ENCODE peak calls at places on chromosomes 12 and 14, in six cellular contexts. U is HFF-Myc, A is OCI-LY7, C is heart right ventricle, P is H1, Z is tibial nerve. W is an unnamed sample.

GRCh38 chr14:68084256-68084655 is 264.7 kb downstream of the RAD51B start:
- DNase-seq in U (no peak), A (no peak), C (no peak), P (no peak), Z (no peak), W (no peak)

GRCh38 chr14:38204717-38205115 is 3.0 kb upstream of the SSTR1 start:
- DNase-seq in U (no peak), A (no peak), C (no peak), P (no peak), Z (no peak), W (no peak)

GRCh38 chr14:55846852-55847471 is 267.0 kb downstream of the KTN1 start:
- DNase-seq in U (no peak), A (no peak), C (no peak), P (no peak), Z (peak), W (no peak)

GRCh38 chr12:104763163-104763805 is 194.8 kb downstream of the SLC41A2 start:
- DNase-seq in U (peak), A (no peak), C (no peak), P (peak), Z (no peak), W (no peak)

GRCh38 chr12:107488666-107489065 is 196.9 kb upstream of the PWP1 start:
- DNase-seq in U (no peak), A (no peak), C (no peak), P (no peak), Z (no peak), W (no peak)

GRCh38 chr14:21940887-21941855 is 267.6 kb upstream of the OR4E1 start:
- DNase-seq in U (peak), A (peak), C (no peak), P (no peak), Z (no peak), W (no peak)

GRCh38 chr14:55071051-55071450 is 19.6 kb downstream of the MAPK1IP1L start:
- DNase-seq in U (no peak), A (no peak), C (no peak), P (no peak), Z (no peak), W (no peak)

GRCh38 chr14:52241102-52241793 is 26.2 kb upstream of the PTGDR start:
- DNase-seq in U (peak), A (no peak), C (no peak), P (no peak), Z (no peak), W (no peak)

GRCh38 chr12:106840217-106840616 is 65.7 kb downstream of the RIC8B start:
- DNase-seq in U (no peak), A (no peak), C (no peak), P (no peak), Z (no peak), W (no peak)

GRCh38 chr12:12523229-12523628 is 39.4 kb downstream of the DUSP16 start:
- DNase-seq in U (no peak), A (no peak), C (no peak), P (no peak), Z (no peak), W (no peak)

GRCh38 chr14:53872551-53873188 is 84.0 kb downstream of the BMP4 start:
- DNase-seq in U (no peak), A (no peak), C (no peak), P (no peak), Z (no peak), W (no peak)

GRCh38 chr12:6615802-6616201 is 8.6 kb upstream of the CHD4 start:
- DNase-seq in U (no peak), A (no peak), C (no peak), P (no peak), Z (no peak), W (no peak)

GRCh38 chr14:56351861-56352260 is 227.7 kb upstream of the TMEM260 start:
- DNase-seq in U (no peak), A (no peak), C (no peak), P (no peak), Z (no peak), W (no peak)

GRCh38 chr12:52252728-52253328 is 19.8 kb downstream of the KRT7 start:
- DNase-seq in U (no peak), A (no peak), C (no peak), P (no peak), Z (no peak), W (no peak)

GRCh38 chr12:55172686-55173085 is 46.5 kb downstream of the OR9K2 start:
- DNase-seq in U (no peak), A (no peak), C (no peak), P (no peak), Z (no peak), W (no peak)

GRCh38 chr14:99687284-99688209 is 3.4 kb downstream of the CYP46A1 start:
- DNase-seq in U (no peak), A (peak), C (no peak), P (peak), Z (no peak), W (no peak)

GRCh38 chr12:27709212-27709931 is 1.3 kb upstream of the MRPS35 start:
- DNase-seq in U (no peak), A (no peak), C (no peak), P (no peak), Z (no peak), W (no peak)

GRCh38 chr12:27707216-27707615 is 3.4 kb upstream of the MRPS35 start:
- DNase-seq in U (no peak), A (no peak), C (no peak), P (no peak), Z (no peak), W (no peak)

GRCh38 chr12:27705263-27705662 is 5.4 kb upstream of the MRPS35 start:
- DNase-seq in U (no peak), A (no peak), C (no peak), P (peak), Z (no peak), W (no peak)

GRCh38 chr12:27703720-27704452 is 6.7 kb upstream of the MRPS35 start:
- DNase-seq in U (peak), A (peak), C (peak), P (peak), Z (peak), W (no peak)
- TF ChIP-seq CTCF in U (peak), A (peak), C (peak), P (peak), Z (peak), W (peak)

DNA sequence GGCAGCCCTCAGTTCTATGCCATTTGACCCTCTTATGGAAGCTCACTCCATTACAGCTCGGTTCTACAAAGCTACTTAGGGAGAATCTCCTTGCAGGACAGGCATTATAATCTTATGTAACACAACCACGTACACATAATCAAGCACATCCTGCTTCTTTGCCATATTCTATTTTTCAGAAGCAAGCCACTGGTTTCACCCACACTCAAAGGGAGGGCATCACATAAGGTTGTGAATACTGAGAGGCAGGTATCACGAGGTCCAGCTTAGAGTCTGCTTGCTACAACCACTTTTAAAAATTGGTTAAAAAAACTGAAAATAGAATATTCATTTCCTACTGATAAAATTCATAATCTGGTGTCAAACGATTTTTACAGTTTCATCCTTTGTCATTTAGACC is 589.2 kb downstream of the SLC16A7 start:
- DNase-seq in U (no peak), A (no peak), C (no peak), P (no peak), Z (no peak), W (no peak)
- H3K4me3 ChIP-seq in U (no peak), A (no peak), C (no peak), P (no peak), Z (no peak), W (no peak)

GRCh38 chr12:113837528-113838296 is 128.4 kb downstream of the RBM19 start:
- DNase-seq in U (no peak), A (no peak), C (no peak), P (no peak), Z (no peak), W (no peak)
- TF ChIP-seq CTCF in U (no peak), A (no peak), C (no peak), P (no peak), Z (no peak), W (no peak)

GRCh38 chr12:57631566-57632368 is 1.2 kb downstream of the B4GALNT1 start:
- DNase-seq in U (no peak), A (no peak), C (no peak), P (peak), Z (no peak), W (no peak)

GRCh38 chr12:57629897-57630471 is 3.0 kb downstream of the B4GALNT1 start:
- DNase-seq in U (no peak), A (no peak), C (no peak), P (no peak), Z (no peak), W (no peak)

GRCh38 chr12:57632369-57632897 is 568 bp downstream of the B4GALNT1 start:
- DNase-seq in U (no peak), A (no peak), C (no peak), P (peak), Z (no peak), W (no peak)

GRCh38 chr12:57630891-57631433 is 2.0 kb downstream of the B4GALNT1 start:
- DNase-seq in U (no peak), A (no peak), C (no peak), P (no peak), Z (no peak), W (no peak)

DNA sequence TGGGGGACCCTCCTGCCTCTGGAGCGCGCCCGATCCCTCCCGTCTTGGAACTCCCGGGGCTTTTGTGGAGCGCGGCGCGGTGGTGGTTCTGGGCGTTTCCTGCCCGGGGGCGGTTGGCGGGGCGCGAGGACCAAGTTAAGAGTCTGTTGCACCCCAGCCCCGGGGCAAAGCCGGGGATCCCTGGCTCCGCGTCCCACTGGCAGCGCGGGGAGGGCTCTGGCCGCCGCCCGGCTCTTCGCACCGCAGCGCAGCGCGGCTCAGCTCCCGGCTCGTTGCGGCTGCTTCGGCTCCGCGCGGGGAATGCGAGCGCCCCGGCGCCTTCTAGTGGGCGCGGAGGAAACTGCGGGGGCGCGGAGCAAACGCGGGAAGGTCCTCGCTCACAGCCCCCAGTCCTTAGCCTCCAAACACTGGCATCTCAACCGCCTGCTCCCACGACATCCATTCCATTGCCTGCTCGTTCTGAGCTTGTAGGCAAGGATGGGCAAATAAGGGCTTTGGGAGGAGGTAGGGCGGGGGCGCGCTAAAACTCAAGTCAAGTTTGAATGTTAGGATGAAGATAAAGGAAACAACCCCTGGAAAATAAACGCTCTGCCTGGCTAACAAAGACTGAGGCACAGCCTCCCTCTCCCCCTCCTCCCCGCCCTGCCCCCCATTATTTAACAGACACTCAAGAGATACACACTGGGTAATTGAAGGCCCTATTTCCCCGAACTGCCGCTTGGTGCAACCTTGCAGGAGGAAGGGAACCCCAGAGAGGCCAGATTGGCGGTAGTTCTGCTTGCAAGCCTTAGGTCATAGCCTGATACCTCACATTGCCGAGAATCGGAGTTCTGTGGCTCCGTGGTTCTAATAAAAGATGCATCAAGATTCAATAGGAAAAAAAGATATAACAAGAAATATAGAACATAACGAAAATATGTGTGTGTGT is at the start of gene B4GALNT1:
- DNase-seq in U (no peak), A (peak), C (peak), P (no peak), Z (no peak), W (peak)
- H3K4me3 ChIP-seq in U (peak), A (peak), C (peak), P (peak), Z (peak), W (peak)

DNA sequence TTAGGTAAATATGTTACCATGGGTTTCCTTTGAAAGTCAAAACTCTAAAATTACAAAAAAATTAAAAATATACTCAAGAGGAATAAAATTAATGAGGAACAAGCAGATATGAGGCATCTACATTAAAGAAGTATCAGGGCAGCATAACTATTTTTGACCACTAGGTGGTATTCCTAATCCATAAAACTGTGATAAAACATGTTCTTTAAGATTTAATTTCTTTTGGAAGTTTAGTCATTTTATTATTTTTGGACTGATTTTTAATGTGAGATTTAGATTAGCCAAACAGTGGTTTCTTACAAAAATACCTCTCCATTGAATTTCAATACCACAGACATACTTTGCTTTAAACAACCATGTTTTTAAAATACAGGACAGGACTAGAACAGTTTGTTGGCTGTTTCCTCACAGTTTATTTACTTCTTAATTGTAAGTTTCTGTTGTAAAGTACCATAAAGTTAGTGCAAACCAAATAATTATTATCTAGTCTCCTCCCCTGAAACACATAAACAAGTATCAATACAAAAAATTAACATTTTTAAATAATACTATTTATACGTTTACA is 49.8 kb downstream of the NTS start:
- DNase-seq in U (peak), A (peak), C (no peak), P (no peak), Z (no peak), W (no peak)
- TF ChIP-seq CTCF in U (peak), A (peak), C (peak), P (peak), Z (peak), W (peak)

GRCh38 chr14:95296595-95297365 is 22.9 kb downstream of the CLMN start:
- DNase-seq in U (no peak), A (no peak), C (no peak), P (no peak), Z (no peak), W (no peak)
- H3K4me3 ChIP-seq in U (no peak), A (peak), C (no peak), P (no peak), Z (no peak), W (no peak)